ENCODE peak calls at places on chromosomes 7 and 10, in nine cellular contexts. N, U, R, W, Q, J, G, B and V are unnamed samples.

GRCh38 chr10:100887761-100888296 is 24.9 kb upstream of the SLF2 start:
- DNase-seq in U (no peak), W (no peak), N (no peak), G (no peak), B (no peak), J (no peak), R (no peak), Q (no peak), V (no peak)

GRCh38 chr10:12835709-12836108 is 165.8 kb downstream of the CCDC3 start:
- DNase-seq in Q (no peak), W (no peak), J (no peak), B (peak), U (no peak), R (no peak), G (peak), N (no peak), V (peak)

GRCh38 chr10:62062028-62062427 is 160.5 kb downstream of the ARID5B start:
- DNase-seq in B (no peak), Q (no peak), R (no peak), W (no peak), G (no peak), N (no peak), J (no peak), U (no peak), V (no peak)

GRCh38 chr7:107857541-107857912 is 33.5 kb upstream of the DLD start:
- DNase-seq in U (no peak), N (no peak), R (no peak), B (peak), J (no peak), G (peak), Q (no peak), W (peak), V (peak)

GRCh38 chr7:121392277-121393004 is 3.7 kb downstream of the FAM3C start:
- DNase-seq in R (no peak), B (no peak), Q (no peak), N (no peak), U (no peak), J (no peak), G (no peak), W (no peak), V (no peak)

GRCh38 chr10:11113156-11113555 is 95.5 kb downstream of the CELF2 start:
- DNase-seq in R (no peak), N (no peak), W (no peak), G (no peak), U (peak), J (no peak), B (no peak), Q (no peak), V (no peak)

GRCh38 chr10:67608001-67608400 is 88.0 kb downstream of the CTNNA3 start:
- DNase-seq in J (no peak), R (no peak), N (no peak), W (no peak), U (no peak), Q (no peak), G (no peak), B (no peak), V (no peak)

GRCh38 chr7:46850563-46851325 is 731.2 kb downstream of the TNS3 start:
- DNase-seq in Q (no peak), J (no peak), B (no peak), U (no peak), G (no peak), N (no peak), R (no peak), W (no peak), V (no peak)